ENCODE peak calls at places on chromosomes 3 and 15, in seven cellular contexts. J is gastrocnemius medialis; L is A549; H is AG10803; D is RWPE1; T is AG04450; P is CD8-positive, alpha-beta T cell. C is an unnamed sample.

GRCh38 chr15:76837474-76837873 is 67.7 kb downstream of the SCAPER start:
- DNase-seq in L (no peak), P (no peak), T (no peak), H (no peak), J (no peak), D (no peak), C (no peak)

GRCh38 chr15:25250906-25251622 is 187.8 kb downstream of the UBE3A start:
- DNase-seq in J (no peak), D (no peak), H (no peak), L (no peak), P (no peak), T (no peak), C (no peak)

GRCh38 chr3:9703736-9704342 is at the start of gene CPNE9:
- DNase-seq in L (no peak), D (no peak), H (no peak), T (no peak), P (no peak), J (no peak), C (no peak)

GRCh38 chr3:60588806-60589205 is 662.4 kb downstream of the FHIT start:
- DNase-seq in T (peak; percentile 8), H (peak; percentile 39), D (peak; percentile 30), P (no peak), L (no peak), J (no peak), C (no peak)

GRCh38 chr3:116667791-116668190 is 41.8 kb upstream of the TUSC7 start:
- DNase-seq in P (no peak), L (no peak), H (no peak), J (no peak), D (no peak), T (no peak), C (no peak)

GRCh38 chr3:178099885-178100284 is 436.4 kb upstream of the KCNMB2 start:
- DNase-seq in H (no peak), L (no peak), J (no peak), P (no peak), T (no peak), D (no peak), C (no peak)

GRCh38 chr3:108099679-108100428 is 9.0 kb upstream of the CD47 start:
- DNase-seq in J (no peak), D (no peak), L (no peak), T (no peak), H (no peak), P (no peak), C (no peak)

GRCh38 chr3:197417896-197418618 is 119.6 kb upstream of the DLG1 start:
- DNase-seq in L (no peak), J (no peak), T (no peak), D (no peak), P (no peak), H (no peak), C (no peak)

GRCh38 chr15:90201944-90202375 is 830 bp downstream of the SEMA4B start:
- DNase-seq in J (no peak), T (no peak), D (peak; percentile 34), P (no peak), H (no peak), L (no peak), C (no peak)

GRCh38 chr3:103786296-103786695 is 1351.5 kb downstream of the ZPLD1 start:
- DNase-seq in T (no peak), J (peak; percentile 10), H (no peak), P (no peak), L (no peak), D (no peak), C (no peak)

GRCh38 chr3:12815719-12816118 is 19.2 kb downstream of the CAND2 start:
- DNase-seq in L (no peak), D (no peak), H (no peak), T (no peak), P (no peak), J (no peak), C (no peak)

GRCh38 chr3:60417590-60417989 is 833.7 kb downstream of the FHIT start:
- DNase-seq in H (no peak), J (no peak), D (no peak), P (no peak), T (no peak), L (no peak), C (no peak)

GRCh38 chr3:142645236-142645793 is 49.1 kb downstream of the PLS1 start:
- DNase-seq in T (no peak), H (no peak), L (peak; percentile 53), D (peak; percentile 87), P (no peak), J (no peak), C (no peak)

GRCh38 chr3:24521306-24522154 is 26.9 kb upstream of the THRB start:
- DNase-seq in P (no peak), J (no peak), D (peak; percentile 29), T (no peak), L (peak; percentile 35), H (peak; percentile 36), C (peak; percentile 45)

GRCh38 chr15:94749848-94750617 is 518.7 kb downstream of the MCTP2 start:
- DNase-seq in H (no peak), D (no peak), L (no peak), T (peak; percentile 6), J (no peak), P (no peak), C (no peak)

GRCh38 chr3:74129611-74130010 is 484.8 kb downstream of the CNTN3 start:
- DNase-seq in J (no peak), T (no peak), P (no peak), L (no peak), D (no peak), H (no peak), C (no peak)

GRCh38 chr3:107235923-107236315 is 141.3 kb upstream of the CCDC54 start:
- DNase-seq in L (peak; percentile 81), D (peak; percentile 86), H (peak; percentile 77), T (peak; percentile 74), J (peak; percentile 4), P (peak; percentile 6), C (no peak)

GRCh38 chr3:52023860-52024764 is 28.4 kb upstream of the RPL29 start:
- DNase-seq in D (no peak), P (no peak), T (no peak), L (no peak), J (no peak), H (no peak), C (peak; percentile 40)

GRCh38 chr15:95988574-95988887 is 342.0 kb upstream of the NR2F2 start:
- DNase-seq in J (no peak), L (no peak), D (no peak), T (no peak), H (no peak), P (no peak), C (no peak)

GRCh38 chr3:134614955-134615354 is 35.9 kb downstream of the KY start:
- DNase-seq in H (no peak), L (no peak), P (no peak), D (no peak), T (no peak), J (no peak), C (no peak)

GRCh38 chr15:36882487-36883108 is 217.8 kb downstream of the MEIS2 start:
- DNase-seq in P (no peak), D (no peak), H (no peak), L (no peak), J (no peak), T (no peak), C (no peak)

GRCh38 chr3:141087071-141087824 is 36.1 kb downstream of the SPSB4 start:
- DNase-seq in T (no peak), H (no peak), P (no peak), L (no peak), D (no peak), J (no peak), C (no peak)

GRCh38 chr15:40283615-40284306 is 897 bp upstream of the ANKRD63 start:
- DNase-seq in H (no peak), P (no peak), L (no peak), D (no peak), J (no peak), T (no peak), C (no peak)

GRCh38 chr15:40282870-40283614 is at the start of gene ANKRD63:
- DNase-seq in D (no peak), T (no peak), P (peak; percentile 28), J (no peak), H (no peak), L (peak; percentile 54), C (peak; percentile 58)

GRCh38 chr15:40281057-40281850 is 1.6 kb downstream of the ANKRD63 start:
- DNase-seq in H (no peak), D (no peak), L (no peak), T (no peak), J (no peak), P (no peak), C (no peak)

GRCh38 chr15:40280260-40281056 is 2.4 kb downstream of the ANKRD63 start:
- DNase-seq in D (no peak), L (no peak), J (no peak), P (no peak), T (no peak), H (no peak), C (no peak)

GRCh38 chr15:40282144-40282869 is 557 bp downstream of the ANKRD63 start:
- DNase-seq in L (peak; percentile 63), H (no peak), J (no peak), D (peak; percentile 55), T (no peak), P (peak; percentile 32), C (peak; percentile 67)
- TF ChIP-seq CTCF in L (peak; percentile 62), H (no peak), J (no peak), D (peak; percentile 79), T (peak; percentile 14), P (peak; percentile 56), C (no peak)

GRCh38 chr3:20739814-20740213 is 553.8 kb upstream of the SGO1 start:
- DNase-seq in H (peak; percentile 9), T (no peak), D (no peak), L (no peak), J (no peak), P (no peak), C (no peak)
- TF ChIP-seq CTCF in H (peak; percentile 1), T (no peak), D (no peak), L (no peak), J (no peak), P (no peak), C (no peak)

DNA sequence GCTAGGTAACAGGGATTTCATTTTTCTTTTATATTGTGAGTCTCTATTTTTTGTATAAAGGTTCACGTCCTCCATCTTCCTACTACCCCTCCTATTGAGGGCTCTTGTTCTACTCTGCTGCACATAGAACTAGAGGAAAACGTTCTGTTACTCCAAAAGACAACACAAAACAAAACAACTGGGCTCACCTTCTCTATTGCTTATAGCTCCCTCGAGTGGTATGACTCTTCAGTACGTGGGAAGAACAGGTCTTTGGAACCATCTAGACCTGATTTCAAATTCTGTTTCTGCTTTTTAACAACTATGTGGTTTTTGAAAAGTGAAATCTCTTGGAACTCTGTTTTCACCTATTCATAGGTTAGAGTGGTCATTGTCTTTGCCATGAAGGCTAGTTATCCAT is 515.3 kb downstream of the SOX2 start:
- DNase-seq in P (no peak), L (no peak), J (no peak), T (no peak), H (no peak), D (no peak), C (no peak)
- TF ChIP-seq CTCF in P (no peak), L (no peak), J (no peak), T (no peak), H (no peak), D (no peak), C (no peak)

GRCh38 chr15:40921949-40922607 is 7.1 kb upstream of the DLL4 start:
- DNase-seq in T (no peak), H (no peak), P (no peak), L (no peak), D (no peak), J (no peak), C (no peak)
- TF ChIP-seq CTCF in T (no peak), H (no peak), P (no peak), L (no peak), D (no peak), J (no peak), C (no peak)

GRCh38 chr15:86611392-86612040 is 531.8 kb downstream of the AGBL1 start:
- DNase-seq in J (peak; percentile 60), H (peak; percentile 40), L (no peak), T (no peak), P (no peak), D (peak; percentile 75), C (no peak)
- TF ChIP-seq CTCF in J (no peak), H (no peak), L (no peak), T (no peak), P (no peak), D (no peak), C (no peak)

C was measured in activated B cell treated with CpG ODN at 0.5 μM for 24 hours.